ENCODE peak calls at places on chromosomes 13 and 19, in five cellular contexts. One of them, this sample, is unnamed.

GRCh38 chr19:8363803-8364771 is at the start of gene ANGPTL4:
- DNase-seq in stomach: peak; percentile 82
- DNase-seq in transverse colon: peak; percentile 78
- DNase-seq in A549: peak; percentile 87
- DNase-seq in tibial nerve: peak; percentile 71
- DNase-seq in this sample: peak; percentile 94

GRCh38 chr19:49662011-49662410 is 3.6 kb downstream of the IRF3 start:
- DNase-seq in A549: no peak
- DNase-seq in transverse colon: no peak
- DNase-seq in tibial nerve: no peak
- DNase-seq in stomach: no peak
- DNase-seq in this sample: no peak

GRCh38 chr13:43235028-43235427 is 211.6 kb downstream of the DNAJC15 start:
- DNase-seq in transverse colon: no peak
- DNase-seq in A549: no peak
- DNase-seq in tibial nerve: no peak
- DNase-seq in stomach: no peak
- DNase-seq in this sample: no peak

GRCh38 chr13:67416047-67416925 is 186.2 kb upstream of the PCDH9 start:
- DNase-seq in tibial nerve: no peak
- DNase-seq in transverse colon: no peak
- DNase-seq in stomach: peak; percentile 29
- DNase-seq in A549: peak; percentile 38
- DNase-seq in this sample: no peak

GRCh38 chr19:46963093-46963734 is 56.4 kb upstream of the NPAS1 start:
- DNase-seq in transverse colon: no peak
- DNase-seq in stomach: no peak
- DNase-seq in tibial nerve: no peak
- DNase-seq in A549: no peak
- DNase-seq in this sample: no peak

GRCh38 chr19:532578-533484 is 1.3 kb downstream of the CDC34 start:
- DNase-seq in transverse colon: peak; percentile 68
- DNase-seq in stomach: peak; percentile 85
- DNase-seq in tibial nerve: peak; percentile 50
- DNase-seq in A549: peak; percentile 63
- DNase-seq in this sample: peak; percentile 94

GRCh38 chr13:75181906-75182305 is 300.1 kb downstream of the TBC1D4 start:
- DNase-seq in tibial nerve: no peak
- DNase-seq in stomach: no peak
- DNase-seq in transverse colon: no peak
- DNase-seq in A549: peak; percentile 42
- DNase-seq in this sample: no peak

GRCh38 chr13:113053376-113053775 is 52.2 kb upstream of the F7 start:
- DNase-seq in transverse colon: no peak
- DNase-seq in A549: no peak
- DNase-seq in tibial nerve: no peak
- DNase-seq in stomach: no peak
- DNase-seq in this sample: no peak

GRCh38 chr13:40439928-40440327 is 226.5 kb downstream of the FOXO1 start:
- DNase-seq in A549: no peak
- DNase-seq in tibial nerve: no peak
- DNase-seq in transverse colon: no peak
- DNase-seq in stomach: no peak
- DNase-seq in this sample: no peak

GRCh38 chr13:40438999-40439797 is 227.2 kb downstream of the FOXO1 start:
- DNase-seq in transverse colon: no peak
- DNase-seq in tibial nerve: no peak
- DNase-seq in stomach: no peak
- DNase-seq in A549: no peak
- DNase-seq in this sample: no peak

GRCh38 chr13:40434516-40435397 is 231.7 kb downstream of the FOXO1 start:
- DNase-seq in transverse colon: no peak
- DNase-seq in tibial nerve: no peak
- DNase-seq in stomach: no peak
- DNase-seq in A549: no peak
- DNase-seq in this sample: no peak

GRCh38 chr13:40440990-40441820 is 225.2 kb downstream of the FOXO1 start:
- DNase-seq in A549: peak; percentile 6
- DNase-seq in tibial nerve: peak; percentile 75
- DNase-seq in stomach: peak; percentile 88
- DNase-seq in transverse colon: peak; percentile 71
- DNase-seq in this sample: peak; percentile 92

DNA sequence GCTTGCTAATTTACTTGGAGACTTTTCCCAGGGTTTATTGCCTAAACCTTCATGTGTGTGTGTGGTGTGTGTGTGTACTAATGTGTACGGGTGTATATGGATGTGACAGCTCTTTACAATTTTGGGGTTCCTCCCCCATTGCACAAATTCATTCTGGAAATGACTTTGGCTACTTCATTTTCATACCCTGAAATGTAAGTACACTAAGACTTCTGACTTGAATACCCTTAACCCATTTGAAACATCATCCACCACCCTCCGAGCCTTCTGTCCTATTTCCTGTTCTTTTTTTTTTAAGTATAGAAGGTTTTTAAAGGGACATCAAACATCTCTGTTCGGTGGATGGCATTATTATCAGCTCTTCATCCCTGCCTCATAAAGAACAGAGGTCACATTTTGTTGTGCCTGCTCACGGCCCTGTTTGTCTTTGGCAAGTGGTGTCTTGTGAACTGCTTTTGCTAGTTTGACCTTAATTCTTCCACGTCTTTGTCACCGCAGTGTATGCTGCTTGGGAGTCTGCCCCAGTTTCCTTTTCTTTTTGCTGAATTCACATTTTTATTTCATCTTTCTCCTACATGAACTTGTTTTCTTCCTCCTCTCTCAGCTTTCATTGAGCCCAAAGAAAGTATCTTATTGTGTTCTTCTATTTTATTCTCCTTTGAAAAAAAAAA is 228.3 kb downstream of the FOXO1 start:
- DNase-seq in A549: no peak
- DNase-seq in stomach: no peak
- DNase-seq in tibial nerve: no peak
- DNase-seq in transverse colon: no peak
- DNase-seq in this sample: no peak
- H3K27ac ChIP-seq in A549: no peak overlapping the region
- H3K27ac ChIP-seq in stomach: peak overlapping the region; percentile 56
- H3K27ac ChIP-seq in tibial nerve: peak overlapping the region; percentile 79
- H3K27ac ChIP-seq in transverse colon: no peak overlapping the region
- H3K27ac ChIP-seq in this sample: peak overlapping the region; percentile 82

DNA sequence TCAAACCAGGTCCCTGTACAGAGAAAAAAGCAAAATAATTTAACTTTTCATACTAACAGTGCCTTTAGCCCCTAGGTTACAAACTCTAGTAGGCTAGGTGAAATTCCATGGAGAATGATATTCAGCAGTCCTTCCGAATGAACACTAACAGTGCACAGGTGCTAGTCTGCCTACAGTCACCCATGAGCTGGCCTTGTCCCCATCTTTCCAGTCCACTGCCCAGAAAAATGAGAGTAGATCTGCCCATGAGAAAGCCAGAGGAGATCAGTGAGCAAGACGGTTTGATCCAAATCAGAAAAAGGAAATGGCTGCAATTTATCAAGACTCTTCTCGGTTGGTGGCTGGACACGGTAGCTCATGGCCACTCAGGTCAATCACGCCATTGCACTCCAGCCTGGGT is 524.9 kb downstream of the FGF9 start:
- DNase-seq in transverse colon: no peak
- DNase-seq in A549: no peak
- DNase-seq in tibial nerve: no peak
- DNase-seq in stomach: no peak
- DNase-seq in this sample: no peak
- TF ChIP-seq EP300 in transverse colon: no peak
- TF ChIP-seq EP300 in A549: no peak
- TF ChIP-seq EP300 in tibial nerve: no peak
- TF ChIP-seq EP300 in stomach: no peak
- TF ChIP-seq EP300 in this sample: no peak

GRCh38 chr19:2527716-2528115 is 51.8 kb downstream of the GADD45B start:
- DNase-seq in transverse colon: no peak
- DNase-seq in stomach: no peak
- DNase-seq in tibial nerve: no peak
- DNase-seq in A549: no peak
- DNase-seq in this sample: no peak

GRCh38 chr19:2528543-2529173 is 52.7 kb downstream of the GADD45B start:
- DNase-seq in A549: no peak
- DNase-seq in transverse colon: peak; percentile 44
- DNase-seq in tibial nerve: no peak
- DNase-seq in stomach: peak; percentile 64
- DNase-seq in this sample: no peak

GRCh38 chr19:2532252-2533071 is 56.5 kb downstream of the GADD45B start:
- DNase-seq in A549: peak; percentile 91
- DNase-seq in transverse colon: no peak
- DNase-seq in stomach: no peak
- DNase-seq in tibial nerve: no peak
- DNase-seq in this sample: no peak

GRCh38 chr19:2527171-2527570 is 51.2 kb downstream of the GADD45B start:
- DNase-seq in tibial nerve: no peak
- DNase-seq in stomach: no peak
- DNase-seq in A549: no peak
- DNase-seq in transverse colon: no peak
- DNase-seq in this sample: no peak

GRCh38 chr19:2529473-2529918 is 53.6 kb downstream of the GADD45B start:
- DNase-seq in transverse colon: peak; percentile 42
- DNase-seq in tibial nerve: no peak
- DNase-seq in stomach: no peak
- DNase-seq in A549: peak; percentile 93
- DNase-seq in this sample: no peak
- H3K27ac ChIP-seq in transverse colon: no peak overlapping the region
- H3K27ac ChIP-seq in tibial nerve: no peak overlapping the region
- H3K27ac ChIP-seq in stomach: no peak overlapping the region
- H3K27ac ChIP-seq in A549: peak overlapping the region; percentile 89
- H3K27ac ChIP-seq in this sample: no peak overlapping the region

GRCh38 chr13:50123002-50123401 is 107.8 kb downstream of the KCNRG start:
- DNase-seq in transverse colon: no peak
- DNase-seq in tibial nerve: no peak
- DNase-seq in stomach: no peak
- DNase-seq in A549: no peak
- DNase-seq in this sample: no peak

GRCh38 chr13:50124536-50125305 is 109.5 kb downstream of the KCNRG start:
- DNase-seq in stomach: peak; percentile 97
- DNase-seq in transverse colon: peak; percentile 97
- DNase-seq in tibial nerve: peak; percentile 94
- DNase-seq in A549: peak; percentile 54
- DNase-seq in this sample: peak; percentile 100

GRCh38 chr13:50123515-50123861 is 108.2 kb downstream of the KCNRG start:
- DNase-seq in transverse colon: no peak
- DNase-seq in A549: no peak
- DNase-seq in stomach: no peak
- DNase-seq in tibial nerve: no peak
- DNase-seq in this sample: no peak

GRCh38 chr13:50125306-50125555 is 110.0 kb downstream of the KCNRG start:
- DNase-seq in stomach: no peak
- DNase-seq in transverse colon: no peak
- DNase-seq in tibial nerve: no peak
- DNase-seq in A549: no peak
- DNase-seq in this sample: no peak

DNA sequence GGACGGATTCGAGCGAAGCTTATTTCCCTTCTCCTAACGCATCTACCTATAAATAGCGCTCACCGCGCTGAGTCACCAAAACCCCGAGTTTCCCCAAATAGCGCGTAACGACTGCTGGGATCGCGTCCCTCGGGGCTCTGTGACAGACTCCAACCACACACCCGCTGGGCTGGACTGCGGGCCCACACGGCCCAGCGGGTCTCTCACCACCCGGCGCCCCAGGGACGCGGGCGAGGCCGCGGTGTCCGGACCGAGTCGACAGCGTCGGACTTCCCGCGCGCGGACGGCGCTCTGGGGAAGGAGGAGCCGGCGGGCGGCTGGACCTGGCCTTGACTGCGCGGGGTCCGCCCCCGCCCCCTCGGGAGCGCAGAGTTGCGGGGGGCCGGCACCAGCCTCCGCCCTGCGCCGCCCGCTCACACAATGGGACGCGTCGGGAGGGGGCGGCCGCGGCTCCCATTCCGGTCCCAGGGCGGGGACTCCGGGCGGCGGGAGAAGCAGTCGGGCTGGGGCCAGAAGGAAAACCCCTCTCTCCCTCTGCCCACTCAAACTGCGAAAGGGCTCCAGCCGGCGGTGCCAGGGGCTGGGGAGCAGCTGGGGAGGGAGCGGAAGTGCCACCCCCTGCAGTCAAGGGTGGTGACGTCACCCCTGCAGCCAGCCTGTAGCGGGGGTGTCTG is 108.8 kb downstream of the KCNRG start:
- DNase-seq in tibial nerve: peak; percentile 47
- DNase-seq in A549: peak; percentile 93
- DNase-seq in stomach: peak; percentile 79
- DNase-seq in transverse colon: peak; percentile 80
- DNase-seq in this sample: peak; percentile 92
- TF ChIP-seq EP300 in tibial nerve: peak; percentile 98
- TF ChIP-seq EP300 in A549: no peak
- TF ChIP-seq EP300 in stomach: no peak
- TF ChIP-seq EP300 in transverse colon: no peak
- TF ChIP-seq EP300 in this sample: no peak

GRCh38 chr13:110542311-110542796 is 19.2 kb downstream of the RAB20 start:
- DNase-seq in transverse colon: no peak
- DNase-seq in A549: no peak
- DNase-seq in tibial nerve: no peak
- DNase-seq in stomach: no peak
- DNase-seq in this sample: no peak

GRCh38 chr13:110540871-110541525 is 20.5 kb downstream of the RAB20 start:
- DNase-seq in A549: no peak
- DNase-seq in transverse colon: no peak
- DNase-seq in tibial nerve: no peak
- DNase-seq in stomach: no peak
- DNase-seq in this sample: peak; percentile 55

GRCh38 chr13:110538632-110539031 is 22.9 kb downstream of the RAB20 start:
- DNase-seq in A549: no peak
- DNase-seq in stomach: no peak
- DNase-seq in transverse colon: peak; percentile 45
- DNase-seq in tibial nerve: no peak
- DNase-seq in this sample: no peak

GRCh38 chr13:110539894-110540293 is 21.6 kb downstream of the RAB20 start:
- DNase-seq in tibial nerve: no peak
- DNase-seq in A549: no peak
- DNase-seq in transverse colon: no peak
- DNase-seq in stomach: no peak
- DNase-seq in this sample: no peak

DNA sequence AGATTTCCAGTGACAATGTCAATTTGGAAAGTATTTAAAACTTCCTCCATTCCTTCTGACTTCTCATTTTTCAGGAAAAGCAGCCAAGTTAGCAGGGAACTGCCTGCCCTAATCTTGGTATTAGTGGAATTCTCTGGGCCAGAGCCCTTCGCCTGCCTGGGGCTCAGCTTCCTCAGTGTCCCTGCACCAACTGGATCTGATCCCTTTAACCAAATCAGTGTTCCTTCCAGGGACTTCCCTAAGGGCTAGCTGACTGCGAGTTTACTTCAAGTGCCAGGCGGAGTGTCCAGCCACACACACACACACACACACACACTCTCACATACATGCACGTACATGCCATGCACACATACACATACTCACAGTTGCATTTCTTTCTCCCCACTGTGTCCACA is 20.0 kb downstream of the RAB20 start:
- DNase-seq in transverse colon: no peak
- DNase-seq in stomach: peak; percentile 51
- DNase-seq in tibial nerve: no peak
- DNase-seq in A549: no peak
- DNase-seq in this sample: peak; percentile 57
- H3K27ac ChIP-seq in transverse colon: peak overlapping the region; percentile 68
- H3K27ac ChIP-seq in stomach: peak overlapping the region; percentile 74
- H3K27ac ChIP-seq in tibial nerve: peak overlapping the region; percentile 85
- H3K27ac ChIP-seq in A549: no peak overlapping the region
- H3K27ac ChIP-seq in this sample: peak overlapping the region; percentile 61